ENCODE peak calls at places on chromosomes 11 and 22, in nine cellular contexts. I is HFFc6; H is ovary; C is activated CD8-positive, alpha-beta T cell treated with anti-CD3 and anti-CD28 coated beads for 36 hours; F is stomach; R is mammary epithelial cell; W is WTC11; E is esophagus squamous epithelium; P is NB4. D is an unnamed sample.
A peak's percentile ranks its signal among the peaks of the same experiment; 100 is the strongest.

GRCh38 chr22:30636226-30637077 is 871 bp downstream of the SLC35E4 start:
- DNase-seq in I (no peak), H (peak; percentile 50), C (peak; percentile 31), F (peak; percentile 28), R (peak; percentile 47), W (peak; percentile 25), E (no peak), P (no peak), D (no peak)

GRCh38 chr11:62149986-62150886 is 26.4 kb downstream of the INCENP start:
- DNase-seq in I (no peak), H (no peak), C (no peak), F (peak; percentile 14), R (no peak), W (no peak), E (no peak), P (no peak), D (no peak)

GRCh38 chr11:57324154-57324885 is 432 bp downstream of the TNKS1BP1 start:
- DNase-seq in I (no peak), H (peak; percentile 77), C (peak; percentile 53), F (peak; percentile 33), R (no peak), W (peak; percentile 72), E (peak; percentile 30), P (peak; percentile 61), D (peak; percentile 77)

GRCh38 chr11:6746086-6746618 is 25.6 kb downstream of the OR2AG2 start:
- DNase-seq in I (no peak), H (no peak), C (peak; percentile 63), F (peak; percentile 28), R (no peak), W (no peak), E (no peak), P (no peak), D (peak; percentile 31)

GRCh38 chr22:37218771-37219411 is 6.6 kb upstream of the SSTR3 start:
- DNase-seq in I (no peak), H (no peak), C (peak; percentile 85), F (no peak), R (no peak), W (no peak), E (no peak), P (no peak), D (peak; percentile 86)

GRCh38 chr11:113505046-113505445 is 29.8 kb upstream of the DRD2 start:
- DNase-seq in I (no peak), H (no peak), C (no peak), F (no peak), R (peak; percentile 82), W (no peak), E (no peak), P (no peak), D (no peak)

GRCh38 chr22:45131749-45132148 is 32.0 kb upstream of the NUP50 start:
- DNase-seq in I (no peak), H (no peak), C (no peak), F (no peak), R (no peak), W (no peak), E (no peak), P (peak; percentile 85), D (no peak)

GRCh38 chr11:3958301-3958700 is 102.8 kb downstream of the STIM1 start:
- DNase-seq in I (no peak), H (no peak), C (no peak), F (no peak), R (no peak), W (no peak), E (no peak), P (no peak), D (no peak)

GRCh38 chr11:119347940-119348339 is 1.4 kb upstream of the MFRP start:
- DNase-seq in I (no peak), H (no peak), C (no peak), F (no peak), R (no peak), W (no peak), E (no peak), P (no peak), D (no peak)

GRCh38 chr11:72233056-72233772 is 8.6 kb downstream of the INPPL1 start:
- DNase-seq in I (no peak), H (no peak), C (no peak), F (no peak), R (no peak), W (no peak), E (no peak), P (no peak), D (peak; percentile 9)

GRCh38 chr11:116043857-116044256 is 539.6 kb upstream of the CADM1 start:
- DNase-seq in I (no peak), H (no peak), C (no peak), F (no peak), R (no peak), W (no peak), E (no peak), P (no peak), D (no peak)

DNA sequence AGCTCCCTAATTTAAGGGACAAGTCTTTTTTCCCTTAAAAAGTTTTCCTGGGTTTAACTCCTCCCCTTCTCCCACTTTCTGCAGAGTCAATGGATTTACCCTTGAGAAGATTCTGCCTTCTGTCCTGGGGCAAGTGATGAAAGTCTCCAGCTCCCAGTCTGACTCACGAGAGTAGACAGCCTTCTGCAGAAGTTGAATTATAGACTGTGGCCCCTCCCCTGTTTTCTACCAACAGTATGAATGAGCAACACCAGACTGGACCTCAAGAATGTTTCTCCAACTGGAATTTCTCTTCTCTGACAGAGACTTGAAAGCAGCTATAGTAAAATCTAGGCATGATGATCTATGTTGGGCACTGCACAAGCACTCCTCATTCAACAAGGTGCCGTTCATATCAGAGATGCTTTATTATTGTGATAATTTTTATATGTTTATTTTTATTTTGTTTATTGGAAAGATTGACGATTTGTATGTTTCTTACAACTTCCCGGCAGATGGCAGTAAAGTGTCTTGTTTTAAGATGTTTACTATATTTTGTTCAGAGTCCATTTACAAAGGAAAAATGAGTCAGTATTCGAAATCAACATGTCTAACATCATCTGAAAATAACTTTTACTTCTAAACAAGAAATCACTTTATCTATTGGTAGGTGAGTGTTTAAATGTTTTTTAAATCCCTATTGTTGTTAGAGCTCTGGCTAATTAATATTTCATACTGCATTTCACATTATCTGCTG is 56.6 kb downstream of the LMO2 start:
- DNase-seq in I (peak; percentile 84), H (no peak), C (no peak), F (no peak), R (peak; percentile 76), W (no peak), E (no peak), P (peak; percentile 68), D (no peak)
- TF ChIP-seq CTCF in I (peak; percentile 77), H (no peak), C (no peak), F (no peak), R (peak; percentile 41), W (no peak), E (peak; percentile 19), P (no peak), D (no peak)

GRCh38 chr11:1289211-1289935 is 20.1 kb downstream of the TOLLIP start:
- DNase-seq in I (no peak), H (peak; percentile 10), C (no peak), F (no peak), R (no peak), W (no peak), E (no peak), P (no peak), D (no peak)

GRCh38 chr11:1291295-1292017 is 18.0 kb downstream of the TOLLIP start:
- DNase-seq in I (no peak), H (no peak), C (no peak), F (no peak), R (no peak), W (no peak), E (no peak), P (no peak), D (no peak)

GRCh38 chr11:1292018-1292643 is 17.3 kb downstream of the TOLLIP start:
- DNase-seq in I (no peak), H (no peak), C (no peak), F (no peak), R (peak; percentile 42), W (no peak), E (no peak), P (no peak), D (no peak)

GRCh38 chr11:1288426-1289151 is 20.8 kb downstream of the TOLLIP start:
- DNase-seq in I (no peak), H (no peak), C (no peak), F (no peak), R (no peak), W (no peak), E (no peak), P (no peak), D (no peak)

GRCh38 chr11:1290052-1291040 is 19.1 kb downstream of the TOLLIP start:
- DNase-seq in I (no peak), H (no peak), C (no peak), F (no peak), R (no peak), W (no peak), E (no peak), P (no peak), D (no peak)
- TF ChIP-seq CTCF in I (no peak), H (no peak), C (no peak), F (no peak), R (no peak), W (no peak), E (no peak), P (no peak), D (no peak)

GRCh38 chr11:126573325-126574076 is 218.0 kb downstream of the ST3GAL4 start:
- DNase-seq in I (no peak), H (no peak), C (no peak), F (no peak), R (no peak), W (peak; percentile 58), E (no peak), P (peak; percentile 21), D (no peak)
- TF ChIP-seq CTCF in I (peak; percentile 55), H (no peak), C (no peak), F (no peak), R (no peak), W (peak; percentile 32), E (no peak), P (peak; percentile 44), D (no peak)

GRCh38 chr22:31839986-31840385 is 86.2 kb downstream of the DEPDC5 start:
- DNase-seq in I (no peak), H (no peak), C (no peak), F (no peak), R (no peak), W (no peak), E (no peak), P (no peak), D (no peak)

GRCh38 chr22:31833930-31834329 is 80.1 kb downstream of the DEPDC5 start:
- DNase-seq in I (no peak), H (no peak), C (no peak), F (no peak), R (no peak), W (no peak), E (no peak), P (no peak), D (no peak)

GRCh38 chr22:31840581-31840980 is 86.8 kb downstream of the DEPDC5 start:
- DNase-seq in I (no peak), H (no peak), C (no peak), F (no peak), R (no peak), W (no peak), E (no peak), P (no peak), D (no peak)

GRCh38 chr22:31838917-31839316 is 85.1 kb downstream of the DEPDC5 start:
- DNase-seq in I (no peak), H (no peak), C (no peak), F (no peak), R (peak; percentile 72), W (no peak), E (no peak), P (no peak), D (no peak)

DNA sequence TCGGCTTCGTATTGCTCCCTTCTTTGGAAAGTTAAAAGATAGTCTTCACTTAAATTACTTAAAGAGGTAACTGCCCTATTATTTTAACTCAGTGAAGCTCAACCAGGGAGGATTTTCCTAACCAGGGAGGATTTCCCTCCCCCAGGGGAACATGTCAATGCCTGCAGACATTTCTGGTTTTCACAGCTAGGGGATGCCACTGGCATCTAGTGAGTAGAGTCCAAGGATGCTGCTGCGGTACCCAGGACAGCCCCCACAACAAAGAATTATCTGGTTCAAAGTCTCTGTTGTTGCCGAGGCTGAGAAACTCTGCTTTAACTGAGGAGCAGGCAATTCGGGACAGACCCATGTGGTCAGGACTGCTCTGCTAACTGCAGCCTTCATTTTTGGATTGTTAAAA is 82.2 kb downstream of the DEPDC5 start:
- DNase-seq in I (no peak), H (no peak), C (no peak), F (no peak), R (no peak), W (no peak), E (no peak), P (no peak), D (no peak)
- TF ChIP-seq CTCF in I (peak; percentile 21), H (no peak), C (no peak), F (no peak), R (peak; percentile 14), W (no peak), E (no peak), P (no peak), D (peak; percentile 7)

D was measured in GM13977.